ENCODE peak calls at places on chromosomes 3 and 15, in nine cellular contexts. One of them, this sample, is unnamed. For H3K36me3, the result is how much of the 10 kb centered on the place peaks cover.

GRCh38 chr3:186732169-186732766 is 15.1 kb downstream of the KNG1 start:
- DNase-seq in body of pancreas: no peak
- DNase-seq in testis: no peak
- DNase-seq in uterus: no peak
- DNase-seq in tibial artery: no peak
- DNase-seq in SK-N-SH: no peak
- DNase-seq in sigmoid colon: no peak
- DNase-seq in spleen: no peak
- DNase-seq in esophagus squamous epithelium: no peak
- DNase-seq in this sample: no peak

GRCh38 chr3:97720417-97720816 is 44.1 kb upstream of the ARL6 start:
- DNase-seq in SK-N-SH: no peak
- DNase-seq in spleen: no peak
- DNase-seq in testis: no peak
- DNase-seq in body of pancreas: no peak
- DNase-seq in uterus: no peak
- DNase-seq in tibial artery: no peak
- DNase-seq in esophagus squamous epithelium: no peak
- DNase-seq in sigmoid colon: no peak
- DNase-seq in this sample: no peak

GRCh38 chr3:194218646-194219453 is 82.9 kb downstream of the HES1 start:
- DNase-seq in spleen: no peak
- DNase-seq in testis: no peak
- DNase-seq in tibial artery: no peak
- DNase-seq in body of pancreas: no peak
- DNase-seq in uterus: no peak
- DNase-seq in sigmoid colon: no peak
- DNase-seq in SK-N-SH: no peak
- DNase-seq in esophagus squamous epithelium: no peak
- DNase-seq in this sample: no peak

GRCh38 chr3:133490468-133491351 is 82.8 kb upstream of the CDV3 start:
- DNase-seq in esophagus squamous epithelium: no peak
- DNase-seq in body of pancreas: no peak
- DNase-seq in tibial artery: no peak
- DNase-seq in testis: no peak
- DNase-seq in sigmoid colon: no peak
- DNase-seq in SK-N-SH: no peak
- DNase-seq in spleen: peak
- DNase-seq in uterus: no peak
- DNase-seq in this sample: no peak

GRCh38 chr3:133097214-133097613 is 59.0 kb downstream of the TMEM108 start:
- DNase-seq in uterus: no peak
- DNase-seq in SK-N-SH: peak
- DNase-seq in testis: no peak
- DNase-seq in spleen: no peak
- DNase-seq in esophagus squamous epithelium: no peak
- DNase-seq in sigmoid colon: no peak
- DNase-seq in tibial artery: no peak
- DNase-seq in body of pancreas: no peak
- DNase-seq in this sample: no peak

GRCh38 chr3:127694467-127695215 is 21.9 kb downstream of the ABTB1 start:
- DNase-seq in esophagus squamous epithelium: no peak
- DNase-seq in sigmoid colon: no peak
- DNase-seq in uterus: no peak
- DNase-seq in spleen: peak
- DNase-seq in body of pancreas: peak
- DNase-seq in SK-N-SH: peak
- DNase-seq in testis: peak
- DNase-seq in tibial artery: peak
- DNase-seq in this sample: no peak

GRCh38 chr3:18189651-18190050 is 235.5 kb downstream of the SATB1 start:
- DNase-seq in uterus: no peak
- DNase-seq in tibial artery: no peak
- DNase-seq in SK-N-SH: peak
- DNase-seq in testis: no peak
- DNase-seq in esophagus squamous epithelium: no peak
- DNase-seq in sigmoid colon: no peak
- DNase-seq in spleen: no peak
- DNase-seq in body of pancreas: peak
- DNase-seq in this sample: peak

GRCh38 chr3:183285828-183286457 is 32.9 kb downstream of the B3GNT5 start:
- DNase-seq in esophagus squamous epithelium: peak
- DNase-seq in uterus: peak
- DNase-seq in SK-N-SH: peak
- DNase-seq in testis: peak
- DNase-seq in body of pancreas: peak
- DNase-seq in sigmoid colon: peak
- DNase-seq in spleen: peak
- DNase-seq in tibial artery: peak
- DNase-seq in this sample: peak

GRCh38 chr3:82378370-82378769 is 616.9 kb upstream of the GBE1 start:
- DNase-seq in sigmoid colon: no peak
- DNase-seq in SK-N-SH: no peak
- DNase-seq in uterus: no peak
- DNase-seq in esophagus squamous epithelium: no peak
- DNase-seq in testis: no peak
- DNase-seq in body of pancreas: no peak
- DNase-seq in spleen: no peak
- DNase-seq in tibial artery: no peak
- DNase-seq in this sample: no peak

GRCh38 chr15:80268101-80268500 is 16.1 kb upstream of the CTXND1 start:
- DNase-seq in body of pancreas: no peak
- DNase-seq in uterus: no peak
- DNase-seq in spleen: no peak
- DNase-seq in SK-N-SH: no peak
- DNase-seq in tibial artery: no peak
- DNase-seq in sigmoid colon: no peak
- DNase-seq in esophagus squamous epithelium: no peak
- DNase-seq in testis: no peak
- DNase-seq in this sample: no peak

GRCh38 chr3:10164546-10165393 is at the start of gene IRAK2:
- DNase-seq in spleen: peak
- DNase-seq in tibial artery: peak
- DNase-seq in body of pancreas: peak
- DNase-seq in SK-N-SH: peak
- DNase-seq in esophagus squamous epithelium: no peak
- DNase-seq in sigmoid colon: peak
- DNase-seq in uterus: peak
- DNase-seq in testis: peak
- DNase-seq in this sample: no peak

GRCh38 chr3:37126856-37127255 is 47.5 kb downstream of the LRRFIP2 start:
- DNase-seq in spleen: no peak
- DNase-seq in testis: no peak
- DNase-seq in SK-N-SH: no peak
- DNase-seq in esophagus squamous epithelium: no peak
- DNase-seq in tibial artery: no peak
- DNase-seq in uterus: no peak
- DNase-seq in sigmoid colon: no peak
- DNase-seq in body of pancreas: no peak
- DNase-seq in this sample: no peak

GRCh38 chr3:16398542-16399126 is 114.9 kb downstream of the RFTN1 start:
- DNase-seq in spleen: no peak
- DNase-seq in esophagus squamous epithelium: no peak
- DNase-seq in tibial artery: no peak
- DNase-seq in body of pancreas: no peak
- DNase-seq in SK-N-SH: no peak
- DNase-seq in uterus: no peak
- DNase-seq in testis: no peak
- DNase-seq in sigmoid colon: no peak
- DNase-seq in this sample: no peak

GRCh38 chr3:16401273-16401672 is 112.2 kb downstream of the RFTN1 start:
- DNase-seq in sigmoid colon: no peak
- DNase-seq in esophagus squamous epithelium: no peak
- DNase-seq in SK-N-SH: no peak
- DNase-seq in testis: no peak
- DNase-seq in body of pancreas: no peak
- DNase-seq in spleen: no peak
- DNase-seq in uterus: no peak
- DNase-seq in tibial artery: no peak
- DNase-seq in this sample: no peak

GRCh38 chr3:16400143-16400935 is 113.2 kb downstream of the RFTN1 start:
- DNase-seq in SK-N-SH: no peak
- DNase-seq in tibial artery: no peak
- DNase-seq in esophagus squamous epithelium: no peak
- DNase-seq in sigmoid colon: no peak
- DNase-seq in spleen: no peak
- DNase-seq in body of pancreas: no peak
- DNase-seq in testis: peak
- DNase-seq in uterus: no peak
- DNase-seq in this sample: no peak

GRCh38 chr3:16402451-16402850 is 111.0 kb downstream of the RFTN1 start:
- DNase-seq in spleen: no peak
- DNase-seq in uterus: no peak
- DNase-seq in sigmoid colon: no peak
- DNase-seq in body of pancreas: no peak
- DNase-seq in SK-N-SH: no peak
- DNase-seq in esophagus squamous epithelium: no peak
- DNase-seq in testis: no peak
- DNase-seq in tibial artery: no peak
- DNase-seq in this sample: no peak

GRCh38 chr3:16399473-16399872 is 114.0 kb downstream of the RFTN1 start:
- DNase-seq in testis: peak
- DNase-seq in tibial artery: no peak
- DNase-seq in esophagus squamous epithelium: no peak
- DNase-seq in uterus: peak
- DNase-seq in SK-N-SH: peak
- DNase-seq in sigmoid colon: no peak
- DNase-seq in spleen: no peak
- DNase-seq in body of pancreas: no peak
- DNase-seq in this sample: peak
- TF ChIP-seq CTCF in testis: no peak
- TF ChIP-seq CTCF in tibial artery: peak
- TF ChIP-seq CTCF in esophagus squamous epithelium: no peak
- TF ChIP-seq CTCF in uterus: peak
- TF ChIP-seq CTCF in SK-N-SH: peak
- TF ChIP-seq CTCF in sigmoid colon: no peak
- TF ChIP-seq CTCF in spleen: no peak
- TF ChIP-seq CTCF in body of pancreas: no peak
- TF ChIP-seq CTCF in this sample: peak

DNA sequence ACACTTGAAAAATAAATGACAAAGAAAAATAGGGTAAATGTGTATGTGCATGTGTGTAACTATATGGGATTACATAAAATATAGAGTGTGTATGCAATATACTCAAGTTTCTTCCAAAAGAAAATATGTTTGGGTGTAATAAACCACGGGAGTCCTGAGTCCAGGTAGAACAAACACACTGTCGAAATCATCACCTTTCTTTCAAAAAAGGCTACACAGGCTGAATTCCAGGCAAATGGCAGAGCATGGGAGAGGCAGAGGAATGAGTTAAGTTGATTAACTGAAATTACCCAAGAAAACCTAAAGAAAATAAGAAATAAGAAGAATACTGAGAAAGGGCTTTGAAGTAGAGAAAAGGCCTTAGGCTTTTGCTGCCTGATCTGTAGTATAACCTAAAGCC is 26.1 kb downstream of the CEP152 start:
- DNase-seq in spleen: no peak
- DNase-seq in tibial artery: no peak
- DNase-seq in testis: no peak
- DNase-seq in uterus: no peak
- DNase-seq in body of pancreas: no peak
- DNase-seq in sigmoid colon: no peak
- DNase-seq in esophagus squamous epithelium: no peak
- DNase-seq in SK-N-SH: no peak
- DNase-seq in this sample: no peak
- H3K36me3 ChIP-seq in spleen: under half
- H3K36me3 ChIP-seq in tibial artery: under half
- H3K36me3 ChIP-seq in testis: under half
- H3K36me3 ChIP-seq in uterus: under half
- H3K36me3 ChIP-seq in body of pancreas: under half
- H3K36me3 ChIP-seq in sigmoid colon: under half
- H3K36me3 ChIP-seq in esophagus squamous epithelium: under half
- H3K36me3 ChIP-seq in SK-N-SH: half or more
- H3K36me3 ChIP-seq in this sample: under half

GRCh38 chr15:78284758-78285157 is 14.7 kb downstream of the SKIC8 start:
- DNase-seq in spleen: no peak
- DNase-seq in uterus: no peak
- DNase-seq in sigmoid colon: no peak
- DNase-seq in testis: no peak
- DNase-seq in body of pancreas: no peak
- DNase-seq in esophagus squamous epithelium: no peak
- DNase-seq in tibial artery: no peak
- DNase-seq in SK-N-SH: no peak
- DNase-seq in this sample: no peak
- TF ChIP-seq CTCF in spleen: no peak
- TF ChIP-seq CTCF in uterus: no peak
- TF ChIP-seq CTCF in sigmoid colon: no peak
- TF ChIP-seq CTCF in testis: no peak
- TF ChIP-seq CTCF in body of pancreas: no peak
- TF ChIP-seq CTCF in esophagus squamous epithelium: no peak
- TF ChIP-seq CTCF in tibial artery: no peak
- TF ChIP-seq CTCF in SK-N-SH: peak
- TF ChIP-seq CTCF in this sample: peak

GRCh38 chr3:197292083-197293042 is 6.0 kb downstream of the DLG1 start:
- DNase-seq in spleen: no peak
- DNase-seq in uterus: no peak
- DNase-seq in tibial artery: no peak
- DNase-seq in SK-N-SH: no peak
- DNase-seq in testis: no peak
- DNase-seq in body of pancreas: no peak
- DNase-seq in esophagus squamous epithelium: no peak
- DNase-seq in sigmoid colon: no peak
- DNase-seq in this sample: no peak

GRCh38 chr3:197295871-197296270 is 2.5 kb downstream of the DLG1 start:
- DNase-seq in SK-N-SH: no peak
- DNase-seq in tibial artery: no peak
- DNase-seq in sigmoid colon: no peak
- DNase-seq in uterus: no peak
- DNase-seq in testis: no peak
- DNase-seq in esophagus squamous epithelium: no peak
- DNase-seq in body of pancreas: no peak
- DNase-seq in spleen: no peak
- DNase-seq in this sample: no peak

GRCh38 chr3:197297476-197298340 is 704 bp downstream of the DLG1 start:
- DNase-seq in spleen: peak
- DNase-seq in tibial artery: peak
- DNase-seq in body of pancreas: peak
- DNase-seq in esophagus squamous epithelium: peak
- DNase-seq in testis: peak
- DNase-seq in sigmoid colon: peak
- DNase-seq in uterus: peak
- DNase-seq in SK-N-SH: peak
- DNase-seq in this sample: peak

GRCh38 chr3:197297020-197297419 is 1.4 kb downstream of the DLG1 start:
- DNase-seq in SK-N-SH: no peak
- DNase-seq in body of pancreas: no peak
- DNase-seq in spleen: no peak
- DNase-seq in esophagus squamous epithelium: no peak
- DNase-seq in testis: no peak
- DNase-seq in uterus: no peak
- DNase-seq in sigmoid colon: no peak
- DNase-seq in tibial artery: no peak
- DNase-seq in this sample: no peak

GRCh38 chr3:197293605-197294237 is 4.7 kb downstream of the DLG1 start:
- DNase-seq in uterus: no peak
- DNase-seq in body of pancreas: no peak
- DNase-seq in tibial artery: no peak
- DNase-seq in spleen: no peak
- DNase-seq in sigmoid colon: no peak
- DNase-seq in SK-N-SH: no peak
- DNase-seq in esophagus squamous epithelium: no peak
- DNase-seq in testis: no peak
- DNase-seq in this sample: no peak
- H3K36me3 ChIP-seq in uterus: under half
- H3K36me3 ChIP-seq in body of pancreas: under half
- H3K36me3 ChIP-seq in tibial artery: under half
- H3K36me3 ChIP-seq in spleen: under half
- H3K36me3 ChIP-seq in sigmoid colon: under half
- H3K36me3 ChIP-seq in SK-N-SH: half or more
- H3K36me3 ChIP-seq in esophagus squamous epithelium: under half
- H3K36me3 ChIP-seq in testis: under half
- H3K36me3 ChIP-seq in this sample: under half

This sample was measured in BJ.